ENCODE peak calls at places on chromosomes 2 and 18, in five cellular contexts. O, D, L, N and Q are unnamed samples. For H3K9me3, the result is how much of the 10 kb centered on the place peaks cover.

GRCh38 chr2:98037206-98037605 is 41.5 kb upstream of the TMEM131 start:
- DNase-seq in O (no peak), D (no peak), L (no peak), N (no peak), Q (no peak)

GRCh38 chr2:151637284-151637781 is 96.9 kb downstream of the NEB start:
- DNase-seq in O (no peak), D (no peak), L (peak), N (no peak), Q (peak)

GRCh38 chr2:88057437-88057844 is 1.9 kb upstream of the KRCC1 start:
- DNase-seq in O (no peak), D (no peak), L (no peak), N (no peak), Q (no peak)

GRCh38 chr18:30245756-30246515 is 796.6 kb downstream of the DSC3 start:
- DNase-seq in O (no peak), D (no peak), L (no peak), N (no peak), Q (no peak)

GRCh38 chr2:105581568-105581944 is 163.2 kb upstream of the NCK2 start:
- DNase-seq in O (no peak), D (no peak), L (no peak), N (no peak), Q (no peak)

GRCh38 chr2:176002684-176003225 is 688 bp upstream of the LNPK start:
- DNase-seq in O (no peak), D (no peak), L (peak), N (peak), Q (no peak)

GRCh38 chr2:73979686-73980085 is 5.0 kb upstream of the TET3 start:
- DNase-seq in O (no peak), D (no peak), L (peak), N (peak), Q (no peak)

GRCh38 chr18:39188278-39188677 is 1622.7 kb upstream of the CELF4 start:
- DNase-seq in O (no peak), D (no peak), L (no peak), N (no peak), Q (no peak)

GRCh38 chr2:215439404-215439803 is 3.5 kb upstream of the FN1 start:
- DNase-seq in O (no peak), D (no peak), L (no peak), N (no peak), Q (no peak)

GRCh38 chr2:65369980-65370379 is 62.4 kb downstream of the SPRED2 start:
- DNase-seq in O (no peak), D (no peak), L (no peak), N (no peak), Q (no peak)

DNA sequence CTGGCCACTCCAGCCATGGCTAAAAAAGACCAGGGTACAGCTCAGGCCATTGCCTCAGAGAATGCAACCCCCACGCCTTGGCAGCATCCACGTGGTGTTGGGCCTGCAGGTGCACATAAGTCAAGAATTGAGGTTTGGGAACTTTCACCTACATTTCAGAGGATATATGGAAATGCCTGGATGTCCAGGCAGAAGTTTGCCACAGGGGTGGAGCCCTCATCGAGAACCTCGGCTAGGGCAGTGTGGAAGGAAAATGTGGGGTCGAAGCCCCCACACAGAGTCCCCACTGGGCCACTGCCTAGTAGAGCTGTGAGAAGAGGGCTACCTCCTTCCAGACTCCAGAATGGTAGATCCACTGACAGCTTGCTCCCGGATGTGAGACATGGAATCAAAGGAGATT is 477.3 kb downstream of the LPIN1 start:
- DNase-seq in O (no peak), D (no peak), L (no peak), N (no peak), Q (no peak)
- H3K9me3 ChIP-seq in O (under half), D (under half), L (under half), N (under half), Q (under half)

GRCh38 chr2:2720351-2720750 is 389.3 kb upstream of the MYT1L start:
- DNase-seq in O (no peak), D (no peak), L (no peak), N (no peak), Q (no peak)
- H3K9me3 ChIP-seq in O (under half), D (under half), L (under half), N (under half), Q (under half)

GRCh38 chr2:107627164-107627563 is 199.5 kb upstream of the RGPD4 start:
- DNase-seq in O (no peak), D (no peak), L (no peak), N (no peak), Q (no peak)
- H3K9me3 ChIP-seq in O (under half), D (under half), L (under half), N (under half), Q (under half)

GRCh38 chr2:135819211-135819610 is 17.8 kb downstream of the LCT start:
- DNase-seq in O (peak), D (no peak), L (no peak), N (no peak), Q (no peak)
- H3K9me3 ChIP-seq in O (under half), D (under half), L (under half), N (under half), Q (under half)

GRCh38 chr2:115369380-115369779 is 926.9 kb downstream of the DPP10 start:
- DNase-seq in O (no peak), D (no peak), L (no peak), N (no peak), Q (no peak)

GRCh38 chr2:115374981-115375380 is 932.5 kb downstream of the DPP10 start:
- DNase-seq in O (no peak), D (no peak), L (no peak), N (no peak), Q (no peak)
- H3K9me3 ChIP-seq in O (under half), D (under half), L (under half), N (under half), Q (under half)

GRCh38 chr2:150264442-150264841 is 223.0 kb downstream of the RND3 start:
- DNase-seq in O (no peak), D (no peak), L (no peak), N (no peak), Q (no peak)

GRCh38 chr2:150261691-150262090 is 225.8 kb downstream of the RND3 start:
- DNase-seq in O (no peak), D (no peak), L (no peak), N (no peak), Q (no peak)

GRCh38 chr2:150255528-150255927 is 231.9 kb downstream of the RND3 start:
- DNase-seq in O (no peak), D (no peak), L (no peak), N (no peak), Q (no peak)

GRCh38 chr2:150256746-150257145 is 230.7 kb downstream of the RND3 start:
- DNase-seq in O (no peak), D (no peak), L (no peak), N (no peak), Q (no peak)

GRCh38 chr2:150259746-150260145 is 227.7 kb downstream of the RND3 start:
- DNase-seq in O (no peak), D (no peak), L (no peak), N (no peak), Q (no peak)
- H3K9me3 ChIP-seq in O (under half), D (under half), L (under half), N (under half), Q (under half)

DNA sequence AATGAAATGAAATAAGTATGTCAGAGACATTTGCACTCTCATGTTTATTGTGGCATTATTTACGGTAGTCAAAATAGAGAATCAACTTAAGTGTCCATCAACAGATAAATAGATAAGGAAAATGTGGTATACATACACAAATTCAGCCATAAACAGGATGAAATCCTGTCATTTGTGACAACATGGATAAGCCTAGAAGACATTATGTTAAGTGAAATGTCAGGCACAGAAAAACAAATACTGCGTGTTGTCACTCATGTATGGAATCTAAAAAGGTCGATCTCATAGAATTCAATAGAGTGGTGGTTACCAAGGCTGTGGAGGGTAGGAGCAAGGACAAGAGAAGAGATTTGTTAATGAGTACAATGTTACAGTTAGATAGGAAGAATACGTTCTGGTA is 22.2 kb upstream of the CBLN2 start:
- DNase-seq in O (no peak), D (no peak), L (no peak), N (no peak), Q (no peak)
- H3K9me3 ChIP-seq in O (under half), D (half or more), L (under half), N (under half), Q (under half)